ENCODE peak calls at places on chromosomes 2 and 18, in four cellular contexts. R is stomach, B is dorsolateral prefrontal cortex, I is T follicular helper cell. C is an unnamed sample.

GRCh38 chr2:624551-625347 is 52.5 kb downstream of the TMEM18 start:
- DNase-seq in R (no peak), B (no peak), I (no peak), C (no peak)

GRCh38 chr2:241084856-241085444 is 17.1 kb downstream of the MTERF4 start:
- DNase-seq in R (no peak), B (no peak), I (no peak), C (no peak)

GRCh38 chr2:178476477-178476876 is 1.9 kb downstream of the FKBP7 start:
- DNase-seq in R (no peak), B (no peak), I (no peak), C (no peak)

GRCh38 chr2:62292190-62292589 is 96.3 kb downstream of the B3GNT2 start:
- DNase-seq in R (peak), B (peak), I (no peak), C (no peak)

GRCh38 chr2:16009560-16009959 is 69.2 kb downstream of the MYCN start:
- DNase-seq in R (no peak), B (no peak), I (no peak), C (no peak)

GRCh38 chr2:113850687-113851086 is 39.2 kb upstream of the ACTR3 start:
- DNase-seq in R (no peak), B (no peak), I (no peak), C (no peak)

GRCh38 chr2:204796581-204796980 is 251.3 kb downstream of the PARD3B start:
- DNase-seq in R (no peak), B (no peak), I (no peak), C (no peak)

GRCh38 chr2:238097988-238098853 is 1.9 kb upstream of the ESPNL start:
- DNase-seq in R (peak), B (peak), I (no peak), C (peak)

GRCh38 chr2:46942143-46942526 is 26.5 kb upstream of the MCFD2 start:
- DNase-seq in R (peak), B (no peak), I (peak), C (peak)

GRCh38 chr2:240301256-240301795 is 134.1 kb upstream of the GPC1 start:
- DNase-seq in R (no peak), B (no peak), I (no peak), C (no peak)

GRCh38 chr2:54404270-54404669 is 51.9 kb upstream of the SPTBN1 start:
- DNase-seq in R (no peak), B (no peak), I (no peak), C (peak)

GRCh38 chr2:66377832-66378231 is 57.1 kb upstream of the MEIS1 start:
- DNase-seq in R (no peak), B (no peak), I (no peak), C (no peak)

GRCh38 chr2:234528410-234529150 is 31.7 kb upstream of the ARL4C start:
- DNase-seq in R (no peak), B (no peak), I (no peak), C (peak)

GRCh38 chr2:128315122-128315828 is 3.4 kb downstream of the HS6ST1 start:
- DNase-seq in R (peak), B (peak), I (no peak), C (no peak)

GRCh38 chr2:171205551-171205950 is 44.9 kb upstream of the TLK1 start:
- DNase-seq in R (no peak), B (no peak), I (no peak), C (no peak)

GRCh38 chr18:9380101-9380500 is 45.5 kb downstream of the TWSG1 start:
- DNase-seq in R (no peak), B (no peak), I (no peak), C (no peak)